ENCODE peak calls at places on chromosomes 1 and 21, in four cellular contexts. One of them, this sample, is unnamed.

GRCh38 chr1:235018161-235018560 is 110.5 kb downstream of the TOMM20 start:
- DNase-seq in HCT116: peak; percentile 19
- DNase-seq in K562: no peak
- DNase-seq in HepG2: peak; percentile 59
- DNase-seq in this sample: no peak

GRCh38 chr1:20058531-20058930 is 11.5 kb upstream of the PLA2G5 start:
- DNase-seq in K562: no peak
- DNase-seq in HCT116: no peak
- DNase-seq in HepG2: no peak
- DNase-seq in this sample: no peak

GRCh38 chr1:26531651-26532131 is 2.1 kb downstream of the RPS6KA1 start:
- DNase-seq in K562: no peak
- DNase-seq in HCT116: no peak
- DNase-seq in HepG2: no peak
- DNase-seq in this sample: no peak

GRCh38 chr1:3722846-3723245 is 29.4 kb upstream of the CCDC27 start:
- DNase-seq in HepG2: no peak
- DNase-seq in HCT116: no peak
- DNase-seq in K562: no peak
- DNase-seq in this sample: no peak

GRCh38 chr1:56448937-56449336 is 130.4 kb downstream of the PLPP3 start:
- DNase-seq in HepG2: peak; percentile 86
- DNase-seq in K562: no peak
- DNase-seq in HCT116: no peak
- DNase-seq in this sample: no peak

GRCh38 chr1:10835423-10836421 is 39.3 kb upstream of the CASZ1 start:
- DNase-seq in K562: peak; percentile 76
- DNase-seq in HCT116: peak; percentile 49
- DNase-seq in HepG2: peak; percentile 61
- DNase-seq in this sample: no peak

GRCh38 chr1:75245239-75245638 is 111.1 kb downstream of the LHX8 start:
- DNase-seq in HepG2: no peak
- DNase-seq in HCT116: no peak
- DNase-seq in K562: no peak
- DNase-seq in this sample: no peak

GRCh38 chr1:184903111-184903692 is 71.1 kb downstream of the NIBAN1 start:
- DNase-seq in HCT116: no peak
- DNase-seq in K562: no peak
- DNase-seq in HepG2: no peak
- DNase-seq in this sample: no peak

GRCh38 chr1:15394261-15394543 is 15.5 kb upstream of the EFHD2 start:
- DNase-seq in HepG2: no peak
- DNase-seq in K562: no peak
- DNase-seq in HCT116: no peak
- DNase-seq in this sample: no peak

GRCh38 chr1:213936571-213936970 is 51.2 kb upstream of the PROX1 start:
- DNase-seq in K562: no peak
- DNase-seq in HCT116: no peak
- DNase-seq in HepG2: no peak
- DNase-seq in this sample: no peak

GRCh38 chr1:213934642-213935041 is 53.1 kb upstream of the PROX1 start:
- DNase-seq in HCT116: no peak
- DNase-seq in K562: no peak
- DNase-seq in HepG2: no peak
- DNase-seq in this sample: no peak

GRCh38 chr1:213927897-213928296 is 59.9 kb upstream of the PROX1 start:
- DNase-seq in HCT116: no peak
- DNase-seq in HepG2: no peak
- DNase-seq in K562: no peak
- DNase-seq in this sample: no peak

DNA sequence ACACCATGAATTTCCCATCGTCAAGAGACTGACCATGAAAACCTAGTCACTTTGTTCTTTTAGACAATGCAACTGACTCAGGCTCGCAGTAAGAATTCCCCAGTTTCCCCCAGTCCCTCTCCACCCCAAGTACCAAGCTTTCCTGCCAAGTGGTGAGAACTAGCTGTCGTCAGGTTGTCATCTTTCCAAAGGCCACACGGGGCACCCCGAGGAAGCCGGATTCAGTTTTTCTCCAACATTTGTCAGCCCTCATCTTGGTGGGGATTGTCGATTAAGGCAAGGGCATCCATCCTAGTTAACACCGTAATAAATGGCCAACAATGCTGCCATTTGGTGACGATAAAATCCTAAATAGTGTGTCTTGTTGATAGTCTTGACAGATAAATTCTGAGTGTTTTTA is 56.0 kb upstream of the PROX1 start:
- DNase-seq in K562: peak; percentile 1
- DNase-seq in HCT116: peak; percentile 3
- DNase-seq in HepG2: no peak
- DNase-seq in this sample: no peak
- TF ChIP-seq TCF7L2 in K562: no peak
- TF ChIP-seq TCF7L2 in HCT116: no peak
- TF ChIP-seq TCF7L2 in HepG2: no peak
- TF ChIP-seq TCF7L2 in this sample: no peak

GRCh38 chr1:22877112-22877915 is 95.4 kb downstream of the LACTBL1 start:
- DNase-seq in HepG2: no peak
- DNase-seq in HCT116: no peak
- DNase-seq in K562: no peak
- DNase-seq in this sample: no peak
- H3K4me1 ChIP-seq in HepG2: peaks cover 7% of the 10 kb centered on the region
- H3K4me1 ChIP-seq in HCT116: no peaks in the 10 kb centered on the region
- H3K4me1 ChIP-seq in K562: no peaks in the 10 kb centered on the region
- H3K4me1 ChIP-seq in this sample: no peaks in the 10 kb centered on the region

GRCh38 chr21:29260461-29260860 is 38.3 kb upstream of the BACH1 start:
- DNase-seq in HepG2: no peak
- DNase-seq in K562: no peak
- DNase-seq in HCT116: no peak
- DNase-seq in this sample: no peak

GRCh38 chr21:29264721-29265120 is 34.0 kb upstream of the BACH1 start:
- DNase-seq in HCT116: no peak
- DNase-seq in HepG2: no peak
- DNase-seq in K562: no peak
- DNase-seq in this sample: no peak

GRCh38 chr21:29265690-29266479 is 32.8 kb upstream of the BACH1 start:
- DNase-seq in HCT116: no peak
- DNase-seq in HepG2: no peak
- DNase-seq in K562: no peak
- DNase-seq in this sample: no peak

GRCh38 chr21:29258626-29259335 is 39.9 kb upstream of the BACH1 start:
- DNase-seq in K562: no peak
- DNase-seq in HCT116: no peak
- DNase-seq in HepG2: peak; percentile 20
- DNase-seq in this sample: no peak

GRCh38 chr21:29261555-29262540 is 36.9 kb upstream of the BACH1 start:
- DNase-seq in HCT116: no peak
- DNase-seq in HepG2: no peak
- DNase-seq in K562: no peak
- DNase-seq in this sample: no peak
- TF ChIP-seq TCF7L2 in HCT116: no peak
- TF ChIP-seq TCF7L2 in HepG2: no peak
- TF ChIP-seq TCF7L2 in K562: no peak
- TF ChIP-seq TCF7L2 in this sample: no peak

GRCh38 chr1:9399510-9400424 is 107.1 kb downstream of the SPSB1 start:
- DNase-seq in K562: no peak
- DNase-seq in HCT116: no peak
- DNase-seq in HepG2: peak; percentile 65
- DNase-seq in this sample: no peak
- H3K4me1 ChIP-seq in K562: no peaks in the 10 kb centered on the region
- H3K4me1 ChIP-seq in HCT116: peaks cover 15% of the 10 kb centered on the region
- H3K4me1 ChIP-seq in HepG2: peaks cover 56% of the 10 kb centered on the region
- H3K4me1 ChIP-seq in this sample: peaks cover 41% of the 10 kb centered on the region

GRCh38 chr1:214124281-214124805 is 136.6 kb downstream of the PROX1 start:
- DNase-seq in HCT116: no peak
- DNase-seq in HepG2: no peak
- DNase-seq in K562: no peak
- DNase-seq in this sample: no peak
- TF ChIP-seq TCF7L2 in HCT116: no peak
- TF ChIP-seq TCF7L2 in HepG2: no peak
- TF ChIP-seq TCF7L2 in K562: no peak
- TF ChIP-seq TCF7L2 in this sample: no peak

GRCh38 chr1:64900916-64901315 is 65.4 kb downstream of the JAK1 start:
- DNase-seq in HepG2: no peak
- DNase-seq in HCT116: no peak
- DNase-seq in K562: no peak
- DNase-seq in this sample: no peak

GRCh38 chr1:64895500-64895899 is 70.8 kb downstream of the JAK1 start:
- DNase-seq in K562: no peak
- DNase-seq in HCT116: no peak
- DNase-seq in HepG2: no peak
- DNase-seq in this sample: no peak

GRCh38 chr1:64896546-64896945 is 69.8 kb downstream of the JAK1 start:
- DNase-seq in K562: no peak
- DNase-seq in HCT116: no peak
- DNase-seq in HepG2: no peak
- DNase-seq in this sample: no peak

GRCh38 chr1:64901663-64902062 is 64.7 kb downstream of the JAK1 start:
- DNase-seq in HepG2: no peak
- DNase-seq in HCT116: no peak
- DNase-seq in K562: no peak
- DNase-seq in this sample: no peak

GRCh38 chr1:64898107-64898861 is 68.1 kb downstream of the JAK1 start:
- DNase-seq in HepG2: peak; percentile 91
- DNase-seq in HCT116: peak; percentile 94
- DNase-seq in K562: peak; percentile 87
- DNase-seq in this sample: peak; percentile 92
- H3K4me1 ChIP-seq in HepG2: peaks cover 48% of the 10 kb centered on the region
- H3K4me1 ChIP-seq in HCT116: peaks cover 30% of the 10 kb centered on the region
- H3K4me1 ChIP-seq in K562: peaks cover 48% of the 10 kb centered on the region
- H3K4me1 ChIP-seq in this sample: peaks cover 79% of the 10 kb centered on the region

GRCh38 chr1:147853391-147853790 is 49.2 kb upstream of the GJA8 start:
- DNase-seq in K562: no peak
- DNase-seq in HepG2: no peak
- DNase-seq in HCT116: no peak
- DNase-seq in this sample: no peak
- TF ChIP-seq TCF7L2 in K562: no peak
- TF ChIP-seq TCF7L2 in HepG2: no peak
- TF ChIP-seq TCF7L2 in HCT116: no peak
- TF ChIP-seq TCF7L2 in this sample: no peak

DNA sequence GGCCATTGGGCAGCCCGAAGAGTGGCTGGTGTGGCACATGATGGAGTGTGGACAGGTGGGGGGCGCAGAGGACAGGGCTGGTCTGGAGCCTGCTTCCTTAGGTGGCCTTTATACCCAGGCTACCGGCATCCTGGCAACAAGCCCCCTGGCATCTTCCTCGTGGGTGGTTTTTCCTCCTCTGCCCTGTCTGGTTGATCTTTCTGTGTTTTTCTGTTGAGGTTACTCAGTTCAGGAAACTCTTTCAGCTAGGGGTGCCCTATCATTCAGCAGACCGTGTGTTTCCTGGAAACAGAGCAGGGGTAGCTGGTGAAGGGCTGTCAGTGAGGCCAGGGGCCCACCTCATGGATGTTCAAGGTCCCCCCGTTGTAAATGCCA is at the start of gene KRTAP12-4:
- DNase-seq in HepG2: no peak
- DNase-seq in K562: no peak
- DNase-seq in HCT116: no peak
- DNase-seq in this sample: no peak
- H3K4me1 ChIP-seq in HepG2: peaks cover 9% of the 10 kb centered on the region
- H3K4me1 ChIP-seq in K562: no peaks in the 10 kb centered on the region
- H3K4me1 ChIP-seq in HCT116: no peaks in the 10 kb centered on the region
- H3K4me1 ChIP-seq in this sample: no peaks in the 10 kb centered on the region

DNA sequence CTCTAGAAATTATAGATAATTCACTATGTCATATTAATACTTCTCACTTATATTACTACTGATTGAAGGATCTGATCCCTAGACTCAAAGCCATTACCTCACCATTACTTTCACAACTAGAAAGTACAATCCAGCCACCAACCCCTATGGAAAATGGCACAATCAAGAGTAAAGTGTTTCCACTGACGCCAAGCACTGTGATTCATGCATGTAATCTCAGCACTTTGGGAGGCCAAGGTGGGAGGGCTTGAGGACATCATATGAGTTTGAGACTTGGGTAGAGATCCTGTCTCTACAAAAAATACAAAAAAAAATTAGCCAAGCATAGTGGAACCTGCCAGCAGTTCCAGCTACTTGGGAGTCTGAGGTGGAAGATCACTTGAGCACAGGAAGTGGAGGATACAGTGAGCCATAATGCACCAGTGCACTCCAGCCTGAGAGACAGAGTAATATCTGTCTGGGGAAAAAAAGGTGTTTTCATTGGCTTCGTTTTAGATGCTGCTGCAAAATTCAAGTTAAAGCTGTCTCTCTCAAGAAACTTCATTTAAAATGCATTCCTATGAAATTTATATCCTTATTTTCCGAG is 126.5 kb downstream of the AKT3 start:
- DNase-seq in HCT116: no peak
- DNase-seq in HepG2: no peak
- DNase-seq in K562: no peak
- DNase-seq in this sample: no peak
- TF ChIP-seq TCF7L2 in HCT116: no peak
- TF ChIP-seq TCF7L2 in HepG2: no peak
- TF ChIP-seq TCF7L2 in K562: no peak
- TF ChIP-seq TCF7L2 in this sample: no peak

GRCh38 chr1:245978915-245979314 is 528.2 kb downstream of the SMYD3 start:
- DNase-seq in HepG2: no peak
- DNase-seq in HCT116: no peak
- DNase-seq in K562: no peak
- DNase-seq in this sample: no peak
- H3K4me1 ChIP-seq in HepG2: no peaks in the 10 kb centered on the region
- H3K4me1 ChIP-seq in HCT116: no peaks in the 10 kb centered on the region
- H3K4me1 ChIP-seq in K562: no peaks in the 10 kb centered on the region
- H3K4me1 ChIP-seq in this sample: no peaks in the 10 kb centered on the region